ENCODE peak calls at places on chromosome 10, in four cellular contexts. V is endothelial cell of umbilical vein, P is neural progenitor cell, G is MM.1S. W is an unnamed sample.

GRCh38 chr10:111515264-111515663 is 438.4 kb downstream of the ADRA2A start:
- DNase-seq in V (no peak), G (peak; percentile 88), P (no peak), W (no peak)

GRCh38 chr10:75272896-75273295 is 37.1 kb upstream of the COMTD1 start:
- DNase-seq in P (no peak), G (no peak), V (no peak), W (peak; percentile 81)

GRCh38 chr10:28677889-28678686 is 767 bp downstream of the BAMBI start:
- DNase-seq in V (peak; percentile 59), P (peak; percentile 70), G (peak; percentile 14), W (peak; percentile 11)

GRCh38 chr10:28470873-28471704 is 61.8 kb upstream of the WAC start:
- DNase-seq in V (no peak), G (no peak), P (no peak), W (no peak)

GRCh38 chr10:8499312-8499711 is 444.8 kb downstream of the GATA3 start:
- DNase-seq in P (no peak), G (no peak), V (no peak), W (peak; percentile 21)

GRCh38 chr10:107230854-107231253 is 66.3 kb upstream of the SORCS1 start:
- DNase-seq in P (no peak), V (no peak), G (no peak), W (no peak)

GRCh38 chr10:44198780-44199097 is 186.2 kb downstream of the CXCL12 start:
- DNase-seq in V (no peak), P (no peak), G (no peak), W (no peak)

GRCh38 chr10:1058017-1058416 is 1.8 kb downstream of the WDR37 start:
- DNase-seq in P (no peak), G (no peak), V (no peak), W (no peak)

GRCh38 chr10:87836098-87836497 is 18.1 kb upstream of the ATAD1 start:
- DNase-seq in G (no peak), V (no peak), P (no peak), W (no peak)

GRCh38 chr10:17216217-17216900 is 11.7 kb upstream of the VIM start:
- DNase-seq in P (no peak), V (peak; percentile 98), G (peak; percentile 40), W (peak; percentile 85)

GRCh38 chr10:113960617-113961260 is 82.9 kb upstream of the ADRB1 start:
- DNase-seq in V (no peak), G (peak; percentile 78), P (peak; percentile 26), W (peak; percentile 2)

GRCh38 chr10:126130291-126130710 is 233.9 kb downstream of the FANK1 start:
- DNase-seq in V (no peak), G (no peak), P (no peak), W (no peak)

GRCh38 chr10:96333091-96333490 is 25.7 kb downstream of the OPALIN start:
- DNase-seq in P (no peak), V (no peak), G (no peak), W (no peak)

GRCh38 chr10:111874586-111874985 is 309.0 kb downstream of the GPAM start:
- DNase-seq in G (no peak), P (no peak), V (no peak), W (no peak)

GRCh38 chr10:64191304-64191703 is 670.1 kb downstream of the REEP3 start:
- DNase-seq in P (no peak), G (no peak), V (no peak), W (no peak)

GRCh38 chr10:118342638-118343020 is 505 bp upstream of the FAM204A start:
- DNase-seq in V (no peak), P (no peak), G (no peak), W (no peak)

GRCh38 chr10:77932016-77932715 is 5.6 kb upstream of the DLG5 start:
- DNase-seq in V (no peak), G (no peak), P (no peak), W (no peak)

GRCh38 chr10:23158370-23158769 is 33.7 kb upstream of the PTF1A start:
- DNase-seq in P (peak; percentile 85), V (peak; percentile 60), G (peak; percentile 43), W (peak; percentile 64)

GRCh38 chr10:33334170-33334838 is at the start of gene NRP1:
- DNase-seq in V (peak; percentile 64), P (peak; percentile 70), G (no peak), W (peak; percentile 97)

DNA sequence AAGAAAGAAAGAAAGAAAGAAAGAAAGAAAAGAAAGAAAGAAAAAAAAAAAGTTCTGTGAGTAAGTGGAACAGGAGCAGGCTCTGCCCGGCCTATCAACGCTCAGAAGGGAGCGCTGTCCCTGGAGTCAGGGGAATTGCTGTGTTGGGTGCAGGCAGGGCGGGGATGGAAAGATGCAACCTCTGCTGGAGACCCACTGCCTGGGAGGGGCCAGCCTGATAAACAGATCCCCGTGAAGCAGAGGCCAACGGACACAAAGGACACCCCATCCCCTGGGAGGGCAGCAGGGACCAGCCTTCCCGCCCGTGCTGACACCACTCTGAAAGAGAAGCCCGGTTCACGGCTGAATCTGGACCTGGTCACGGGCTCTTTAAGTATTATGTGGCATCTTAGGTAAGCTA is 54.5 kb downstream of the TCERG1L start:
- DNase-seq in G (no peak), V (no peak), P (no peak), W (no peak)
- H3K4me2 ChIP-seq in G (no peak overlapping the region), V (no peak overlapping the region), P (no peak overlapping the region), W (no peak overlapping the region)

GRCh38 chr10:31399171-31399570 is 80.2 kb downstream of the ZEB1 start:
- DNase-seq in P (no peak), V (no peak), G (no peak), W (no peak)
- H3K27ac ChIP-seq in P (no peak overlapping the region), V (no peak overlapping the region), G (no peak overlapping the region), W (no peak overlapping the region)

GRCh38 chr10:100709655-100710054 is 35.7 kb upstream of the PAX2 start:
- DNase-seq in V (no peak), G (no peak), P (peak; percentile 25), W (no peak)
- TF ChIP-seq EZH2 in V (peak; percentile 84), G (no peak), P (no peak), W (no peak)

GRCh38 chr10:93124580-93125318 is 51.1 kb downstream of the CYP26A1 start:
- DNase-seq in V (no peak), G (peak; percentile 87), P (no peak), W (no peak)

GRCh38 chr10:93121311-93121710 is 47.6 kb downstream of the CYP26A1 start:
- DNase-seq in P (no peak), G (no peak), V (no peak), W (no peak)

GRCh38 chr10:93126484-93127052 is 52.9 kb downstream of the CYP26A1 start:
- DNase-seq in G (no peak), P (peak; percentile 19), V (no peak), W (no peak)

DNA sequence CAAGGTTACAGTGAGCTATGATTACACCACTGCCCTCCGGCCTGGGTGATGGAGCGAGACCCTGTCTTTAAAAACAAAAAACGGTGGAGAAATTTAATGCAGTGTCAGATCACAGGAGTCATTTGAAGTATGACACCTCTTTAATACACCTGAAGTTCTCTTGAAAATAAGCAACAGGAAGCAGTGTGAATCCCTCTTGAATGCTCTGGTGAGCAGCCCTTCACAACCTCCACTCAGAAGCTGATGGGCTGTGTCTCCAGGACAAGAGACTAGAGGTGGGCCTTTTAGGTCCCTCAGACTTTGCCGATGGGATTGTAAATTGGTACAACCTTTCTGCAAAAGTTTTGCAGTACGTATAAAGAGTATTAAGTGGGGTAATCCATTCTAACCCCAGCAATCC is 50.1 kb downstream of the CYP26A1 start:
- DNase-seq in V (no peak), G (no peak), P (no peak), W (no peak)
- H3K4me2 ChIP-seq in V (no peak overlapping the region), G (peak overlapping the region; percentile 77), P (no peak overlapping the region), W (no peak overlapping the region)

GRCh38 chr10:80493482-80494021 is 39.4 kb downstream of the TSPAN14 start:
- DNase-seq in P (no peak), V (no peak), G (no peak), W (no peak)
- H3K27ac ChIP-seq in P (no peak overlapping the region), V (peak overlapping the region; percentile 13), G (no peak overlapping the region), W (no peak overlapping the region)

GRCh38 chr10:58545427-58545826 is 32.8 kb downstream of the BICC1 start:
- DNase-seq in G (no peak), V (no peak), P (no peak), W (no peak)
- TF ChIP-seq EZH2 in G (no peak), V (no peak), P (no peak), W (no peak)